ENCODE peak calls at places on chromosomes 5 and 9, in five cellular contexts. X is transverse colon, Q is WERI-Rb-1, E is aorta, D is foreskin fibroblast. H is an unnamed sample.
A peak's percentile ranks its signal among the peaks of the same experiment; 100 is the strongest.

GRCh38 chr9:134629586-134630392 is 11.8 kb upstream of the COL5A1 start:
- DNase-seq in X (no peak), D (no peak), E (peak; percentile 69), Q (peak; percentile 4), H (no peak)

GRCh38 chr5:107874810-107875209 is 204.1 kb upstream of the EFNA5 start:
- DNase-seq in D (peak; percentile 72), E (no peak), X (no peak), Q (no peak), H (no peak)

GRCh38 chr5:100623719-100624118 is 88.5 kb downstream of the FAM174A start:
- DNase-seq in X (no peak), D (peak; percentile 8), Q (no peak), E (no peak), H (no peak)

GRCh38 chr5:147668385-147668784 is 114.1 kb downstream of the JAKMIP2 start:
- DNase-seq in Q (no peak), E (no peak), X (no peak), D (no peak), H (no peak)

GRCh38 chr9:134185536-134186011 is 21.2 kb upstream of the RNU6ATAC start:
- DNase-seq in Q (no peak), E (peak; percentile 6), X (no peak), D (no peak), H (no peak)

GRCh38 chr5:958701-959571 is 49.7 kb upstream of the NKD2 start:
- DNase-seq in Q (no peak), D (peak; percentile 74), X (peak; percentile 27), E (peak; percentile 46), H (no peak)

GRCh38 chr5:80955082-80955481 is 5.1 kb upstream of the RASGRF2 start:
- DNase-seq in E (no peak), Q (no peak), X (no peak), D (no peak), H (no peak)

GRCh38 chr9:26058111-26058895 is 380.1 kb upstream of the TUSC1 start:
- DNase-seq in X (no peak), E (no peak), Q (no peak), D (no peak), H (peak; percentile 29)

GRCh38 chr5:82748688-82749091 is 328.5 kb downstream of the TMEM167A start:
- DNase-seq in E (no peak), D (no peak), X (no peak), Q (no peak), H (no peak)

DNA sequence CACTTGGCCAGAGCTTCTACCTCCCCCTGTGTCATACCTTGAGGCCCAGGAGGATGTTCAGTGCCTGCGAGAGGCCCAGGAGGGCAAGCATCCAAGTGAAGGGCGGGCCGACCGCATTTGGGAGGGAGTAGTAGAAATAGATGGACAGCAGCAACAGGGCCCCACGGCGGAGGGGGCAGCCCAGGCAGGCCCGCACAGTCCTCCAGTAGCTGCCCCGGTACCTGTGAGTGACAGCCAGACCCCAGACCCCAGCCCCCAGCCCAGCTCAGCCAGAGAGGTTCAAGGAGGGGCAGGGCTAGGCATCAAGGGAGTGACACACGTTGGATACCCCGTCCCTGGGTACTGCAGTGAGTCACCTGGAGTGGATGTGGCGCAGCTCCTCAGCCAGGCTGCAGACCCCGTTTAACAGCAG is 1.4 kb downstream of the STING1 start:
- DNase-seq in D (peak; percentile 56), X (no peak), Q (no peak), E (peak; percentile 72), H (no peak)
- H3K4me3 ChIP-seq in D (peak overlapping the region; percentile 75), X (peak overlapping the region; percentile 35), Q (no peak overlapping the region), E (no peak overlapping the region), H (peak overlapping the region; percentile 60)

GRCh38 chr9:94655739-94656138 is 16.4 kb upstream of the FBP1 start:
- DNase-seq in Q (no peak), D (no peak), X (no peak), E (no peak), H (no peak)
- H3K4me3 ChIP-seq in Q (no peak overlapping the region), D (no peak overlapping the region), X (no peak overlapping the region), E (no peak overlapping the region), H (peak overlapping the region; percentile 21)

DNA sequence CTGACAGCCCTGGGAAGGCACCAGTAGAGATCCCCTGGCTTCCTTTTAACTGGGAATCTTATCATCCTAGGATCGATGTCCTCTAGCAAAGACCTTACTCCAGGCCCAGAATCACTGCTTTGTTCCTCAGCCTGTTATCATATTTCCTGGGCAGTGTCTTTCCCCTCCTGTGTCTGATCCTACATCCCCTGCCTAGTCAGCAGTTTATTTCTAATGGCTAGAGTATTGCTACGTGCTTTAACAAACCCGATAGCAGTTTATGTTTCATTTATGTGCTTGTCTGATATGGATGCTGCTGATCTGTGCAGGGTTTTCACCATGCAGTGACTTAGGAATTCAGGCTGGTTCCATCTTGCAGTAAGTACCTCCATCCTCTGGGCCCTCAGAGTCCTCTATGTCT is 20.9 kb upstream of the BARX1 start:
- DNase-seq in E (no peak), D (no peak), Q (no peak), X (no peak), H (no peak)
- H3K4me3 ChIP-seq in E (no peak overlapping the region), D (no peak overlapping the region), Q (no peak overlapping the region), X (no peak overlapping the region), H (no peak overlapping the region)

DNA sequence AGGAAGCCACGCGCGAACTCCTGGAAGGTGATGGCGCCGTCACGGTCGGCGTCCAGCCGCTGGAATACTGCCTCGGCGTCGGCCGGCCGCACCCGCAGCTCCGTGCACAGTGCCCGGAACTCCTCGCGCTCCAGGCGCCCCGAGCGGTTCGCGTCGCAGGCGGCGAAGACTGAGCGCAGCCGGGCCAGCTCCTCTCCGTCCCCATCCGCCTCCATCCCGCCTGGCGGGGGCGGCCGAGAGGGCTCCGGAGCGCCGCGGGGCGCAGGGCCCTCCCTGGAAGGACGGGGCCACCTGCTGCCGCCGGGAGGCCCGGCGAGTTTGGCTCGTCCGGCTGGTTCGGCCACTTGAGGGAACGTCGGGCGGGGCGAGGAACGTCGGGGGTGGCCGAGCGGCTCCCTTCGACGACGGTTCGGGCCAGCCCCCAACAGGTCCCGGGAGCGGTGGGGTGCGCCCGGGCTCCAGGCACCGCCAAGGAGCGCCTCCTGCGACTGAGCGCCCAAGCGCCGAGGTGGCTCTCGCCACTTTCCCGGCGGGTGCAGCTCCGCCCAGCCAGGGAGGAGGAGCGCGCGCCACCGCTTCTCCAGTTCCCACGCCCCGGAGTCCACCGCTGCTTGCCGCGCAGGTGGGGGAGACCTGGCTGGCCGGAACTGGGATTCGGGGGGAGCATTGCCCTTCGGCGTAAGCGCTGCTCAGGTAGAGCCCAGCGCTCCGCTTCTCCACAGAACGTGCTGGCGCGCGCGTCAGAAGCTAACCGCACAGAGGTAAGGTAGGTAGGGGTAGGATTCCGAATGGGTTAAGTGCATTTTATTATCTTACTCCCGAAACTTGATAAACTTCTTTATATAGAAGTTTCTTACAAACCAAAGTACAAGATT is at the start of gene RASEF:
- DNase-seq in X (peak; percentile 85), Q (peak; percentile 74), E (no peak), D (peak; percentile 67), H (no peak)
- H3K4me3 ChIP-seq in X (peak within 1 kb of the TSS; percentile 63), Q (peak within 1 kb of the TSS; percentile 73), E (no peak within 1 kb of the TSS), D (peak within 1 kb of the TSS; percentile 56), H (peak within 1 kb of the TSS; percentile 46)

DNA sequence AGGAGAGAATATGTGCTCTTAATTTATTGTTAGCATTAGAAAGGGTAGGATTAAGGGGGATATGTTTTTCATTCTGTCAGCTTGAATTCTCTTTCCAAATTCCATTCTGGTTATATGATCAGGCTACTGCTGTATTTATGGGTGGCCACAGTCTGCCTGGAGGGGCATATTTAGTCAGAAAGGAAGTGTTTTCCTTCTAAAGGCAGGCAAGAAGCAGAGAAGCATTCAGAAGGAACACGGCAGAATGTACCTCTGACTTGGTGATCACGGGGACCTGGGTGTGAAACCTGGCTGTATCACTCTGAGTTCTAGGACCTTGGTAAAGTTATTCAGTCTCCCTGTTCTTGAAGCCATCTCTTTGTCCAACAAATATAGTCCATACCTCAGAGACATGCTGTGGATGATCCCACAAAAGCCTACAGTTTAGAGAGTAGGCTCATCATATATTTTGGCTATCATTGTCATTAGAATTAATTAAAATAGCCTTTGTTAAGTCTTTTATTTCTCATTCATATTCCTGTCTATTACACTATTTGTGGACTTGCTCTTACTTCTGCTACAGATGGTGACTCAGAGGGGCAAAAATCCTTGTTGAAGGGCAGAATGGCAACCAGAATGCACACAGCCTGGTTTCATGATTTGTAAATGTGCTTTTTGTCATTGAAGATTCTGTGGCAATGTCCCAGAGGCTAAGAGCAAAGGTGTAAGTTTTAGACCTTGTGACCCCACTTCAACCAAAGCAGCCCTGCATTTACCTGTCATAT is 2.7 kb downstream of the TNC start:
- DNase-seq in E (no peak), X (no peak), D (peak; percentile 66), Q (no peak), H (no peak)
- H3K4me3 ChIP-seq in E (no peak overlapping the region), X (peak overlapping the region; percentile 30), D (no peak overlapping the region), Q (no peak overlapping the region), H (no peak overlapping the region)

DNA sequence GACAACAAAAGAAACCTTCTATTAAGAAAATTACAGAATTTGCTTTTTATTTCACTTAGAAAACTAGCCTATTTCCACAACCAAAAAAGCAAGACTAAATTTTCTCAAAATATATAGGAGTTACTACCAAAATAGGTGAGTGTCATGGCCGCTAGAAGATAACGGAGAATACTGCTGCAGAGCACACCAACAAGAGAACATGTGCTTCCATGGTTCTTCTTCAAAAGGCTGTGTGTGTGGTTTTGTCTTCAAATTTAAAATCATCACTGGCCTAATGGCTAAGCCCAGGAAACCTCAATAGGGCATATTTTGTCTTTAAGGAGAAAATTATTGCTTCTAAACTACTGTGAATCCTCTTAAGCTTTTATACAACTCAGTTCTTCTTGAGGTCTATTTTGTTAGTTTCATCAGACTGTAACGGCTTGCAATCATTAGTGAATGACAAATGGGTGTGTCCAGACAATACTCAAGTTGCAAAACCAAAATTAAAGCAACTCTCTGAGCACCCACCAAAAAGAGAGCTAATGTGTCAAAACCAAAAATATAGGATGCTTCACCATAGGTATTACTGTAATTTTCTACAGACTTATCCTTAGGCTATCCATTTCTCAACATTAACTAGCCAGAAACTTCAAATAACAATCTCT is 3.3 kb downstream of the SETX start:
- DNase-seq in X (no peak), Q (no peak), D (peak; percentile 7), E (no peak), H (no peak)
- H3K4me3 ChIP-seq in X (no peak overlapping the region), Q (no peak overlapping the region), D (peak overlapping the region; percentile 0), E (no peak overlapping the region), H (no peak overlapping the region)